ENCODE peak calls at places on chromosomes 13 and 19, in six cellular contexts. N, L, P, T, F and M are unnamed samples. For H3K4me1, the result is how much of the 10 kb centered on the place peaks cover.

GRCh38 chr13:47976325-47976724 is 24.7 kb downstream of the SUCLA2 start:
- DNase-seq in N (no peak), L (no peak), P (no peak), T (peak), F (no peak), M (no peak)

GRCh38 chr13:75832812-75833211 is 196.7 kb downstream of the LMO7 start:
- DNase-seq in N (no peak), L (no peak), P (no peak), T (no peak), F (no peak), M (no peak)

GRCh38 chr13:28753208-28753892 is 34.6 kb upstream of the SLC46A3 start:
- DNase-seq in N (peak), L (peak), P (peak), T (peak), F (no peak), M (peak)

GRCh38 chr13:75181906-75182305 is 300.1 kb downstream of the TBC1D4 start:
- DNase-seq in N (no peak), L (no peak), P (no peak), T (peak), F (no peak), M (no peak)

GRCh38 chr13:97273341-97273831 is 51.3 kb downstream of the MBNL2 start:
- DNase-seq in N (no peak), L (no peak), P (no peak), T (no peak), F (no peak), M (no peak)

GRCh38 chr19:33133438-33134031 is 1.6 kb downstream of the WDR88 start:
- DNase-seq in N (peak), L (no peak), P (no peak), T (no peak), F (no peak), M (peak)

GRCh38 chr13:97282705-97283104 is 60.6 kb downstream of the MBNL2 start:
- DNase-seq in N (no peak), L (no peak), P (no peak), T (peak), F (no peak), M (no peak)

GRCh38 chr13:109479991-109480696 is 306.2 kb downstream of the IRS2 start:
- DNase-seq in N (no peak), L (peak), P (no peak), T (peak), F (no peak), M (no peak)

GRCh38 chr19:32870981-32871451 is 1.4 kb upstream of the SLC7A9 start:
- DNase-seq in N (no peak), L (no peak), P (no peak), T (no peak), F (no peak), M (no peak)

GRCh38 chr13:23323946-23324709 is 109.4 kb downstream of the SACS start:
- DNase-seq in N (no peak), L (no peak), P (no peak), T (peak), F (no peak), M (peak)

GRCh38 chr13:23674795-23675640 is 104.8 kb downstream of the TNFRSF19 start:
- DNase-seq in N (no peak), L (no peak), P (no peak), T (peak), F (no peak), M (no peak)

GRCh38 chr13:33284916-33285315 is 639 bp downstream of the STARD13 start:
- DNase-seq in N (no peak), L (no peak), P (no peak), T (peak), F (no peak), M (no peak)

GRCh38 chr19:16330368-16330801 is 5.8 kb downstream of the KLF2 start:
- DNase-seq in N (peak), L (no peak), P (peak), T (peak), F (peak), M (peak)

GRCh38 chr19:55702131-55702627 is 27.2 kb downstream of the EPN1 start:
- DNase-seq in N (no peak), L (no peak), P (no peak), T (no peak), F (no peak), M (peak)

GRCh38 chr19:43620061-43621001 is 902 bp upstream of the ZNF428 start:
- DNase-seq in N (no peak), L (no peak), P (no peak), T (no peak), F (no peak), M (no peak)

GRCh38 chr13:93620366-93620765 is 393.8 kb downstream of the GPC6 start:
- DNase-seq in N (no peak), L (no peak), P (no peak), T (peak), F (no peak), M (no peak)

GRCh38 chr13:75061909-75062308 is 420.1 kb downstream of the TBC1D4 start:
- DNase-seq in N (no peak), L (no peak), P (no peak), T (no peak), F (no peak), M (no peak)

GRCh38 chr13:27783111-27783510 is 9.2 kb upstream of the GSX1 start:
- DNase-seq in N (no peak), L (peak), P (no peak), T (no peak), F (no peak), M (peak)

GRCh38 chr13:20192470-20193141 is at the start of gene GJB2:
- DNase-seq in N (no peak), L (peak), P (peak), T (no peak), F (no peak), M (peak)

GRCh38 chr13:65011403-65011802 is 2218.7 kb downstream of the PCDH9 start:
- DNase-seq in N (peak), L (no peak), P (no peak), T (no peak), F (no peak), M (no peak)

GRCh38 chr13:28356506-28357064 is 138.3 kb downstream of the FLT1 start:
- DNase-seq in N (no peak), L (no peak), P (no peak), T (no peak), F (no peak), M (no peak)

GRCh38 chr13:39016789-39017188 is 21.1 kb downstream of the PROSER1 start:
- DNase-seq in N (peak), L (peak), P (peak), T (no peak), F (no peak), M (peak)

GRCh38 chr13:44848956-44849748 is 140.1 kb downstream of the NUFIP1 start:
- DNase-seq in N (no peak), L (no peak), P (no peak), T (peak), F (no peak), M (no peak)

GRCh38 chr19:13169769-13170168 is 19.6 kb downstream of the IER2 start:
- DNase-seq in N (no peak), L (no peak), P (peak), T (peak), F (no peak), M (no peak)

DNA sequence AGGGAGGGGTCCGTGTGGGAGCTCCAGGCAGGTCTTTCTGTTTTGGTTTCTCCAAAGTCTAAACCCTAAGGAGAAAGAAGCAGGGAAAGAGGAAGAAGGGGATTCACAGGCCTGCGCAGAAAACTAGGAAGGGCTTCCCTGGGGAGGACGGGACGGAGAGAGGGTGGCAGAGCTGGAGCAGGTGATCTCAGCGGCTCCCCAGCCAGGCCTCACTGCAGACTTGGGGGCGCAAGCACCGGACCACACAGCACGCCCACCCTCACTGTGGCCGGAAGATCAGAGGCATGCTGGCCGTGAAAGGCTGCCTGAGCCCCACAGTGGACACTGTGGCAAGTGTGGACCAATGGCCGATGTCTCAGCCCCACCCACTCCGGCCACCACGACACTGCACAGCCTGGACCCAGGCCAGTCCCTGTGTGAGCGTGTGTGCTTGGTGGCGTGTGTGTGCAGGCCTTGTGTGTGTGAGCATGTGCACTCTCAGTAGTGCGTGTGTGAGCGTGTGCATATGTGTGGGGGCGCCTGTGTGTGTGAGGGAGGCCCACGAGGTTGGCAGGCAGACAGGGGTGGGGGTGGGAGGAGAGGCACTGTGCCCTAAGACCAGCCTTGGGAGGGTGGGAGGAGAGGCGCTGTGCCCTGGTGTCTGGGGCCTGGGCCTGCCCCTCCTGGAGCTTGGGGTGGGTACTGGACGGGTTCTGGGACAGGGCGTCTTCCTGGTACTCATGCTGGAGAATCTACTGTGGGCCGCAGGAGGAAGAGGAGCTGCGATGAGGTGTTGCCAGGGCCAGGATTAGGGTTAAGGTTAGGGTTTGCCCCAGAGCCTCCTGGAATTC is 15.4 kb upstream of the TMEM255B start:
- DNase-seq in N (peak), L (no peak), P (no peak), T (no peak), F (no peak), M (no peak)
- H3K4me1 ChIP-seq in N (under half), L (under half), P (under half), T (under half), F (under half), M (under half)

DNA sequence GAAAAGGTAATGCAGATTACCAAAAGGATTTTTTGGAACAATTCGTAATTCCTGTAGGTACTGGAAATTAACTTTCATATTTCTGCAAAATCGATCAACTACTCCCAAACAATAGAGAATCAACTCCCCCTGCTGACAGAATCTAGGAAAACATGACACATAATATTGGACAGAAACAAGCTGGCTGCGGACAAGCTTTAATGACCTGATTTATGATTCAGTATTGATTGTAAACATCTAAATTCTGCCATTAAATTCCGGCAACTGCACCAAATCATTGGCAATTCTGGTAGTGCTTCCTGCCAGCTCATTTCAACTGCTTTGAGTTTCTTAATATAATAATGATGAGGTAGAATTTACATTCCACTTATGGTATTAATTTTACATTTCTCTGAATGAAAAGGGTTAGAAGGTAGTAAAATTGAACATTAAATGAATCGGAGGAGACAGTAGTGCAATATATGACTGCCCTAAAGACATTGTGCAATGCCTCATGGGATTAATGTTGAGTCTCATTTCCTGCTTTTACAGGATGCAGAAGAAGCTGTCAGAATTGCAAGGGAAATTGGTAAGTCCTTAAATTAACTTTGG is 146.5 kb downstream of the PCCA start:
- DNase-seq in N (peak), L (peak), P (no peak), T (peak), F (no peak), M (no peak)
- TF ChIP-seq CTCF in N (peak), L (peak), P (peak), T (peak), F (peak), M (peak)

DNA sequence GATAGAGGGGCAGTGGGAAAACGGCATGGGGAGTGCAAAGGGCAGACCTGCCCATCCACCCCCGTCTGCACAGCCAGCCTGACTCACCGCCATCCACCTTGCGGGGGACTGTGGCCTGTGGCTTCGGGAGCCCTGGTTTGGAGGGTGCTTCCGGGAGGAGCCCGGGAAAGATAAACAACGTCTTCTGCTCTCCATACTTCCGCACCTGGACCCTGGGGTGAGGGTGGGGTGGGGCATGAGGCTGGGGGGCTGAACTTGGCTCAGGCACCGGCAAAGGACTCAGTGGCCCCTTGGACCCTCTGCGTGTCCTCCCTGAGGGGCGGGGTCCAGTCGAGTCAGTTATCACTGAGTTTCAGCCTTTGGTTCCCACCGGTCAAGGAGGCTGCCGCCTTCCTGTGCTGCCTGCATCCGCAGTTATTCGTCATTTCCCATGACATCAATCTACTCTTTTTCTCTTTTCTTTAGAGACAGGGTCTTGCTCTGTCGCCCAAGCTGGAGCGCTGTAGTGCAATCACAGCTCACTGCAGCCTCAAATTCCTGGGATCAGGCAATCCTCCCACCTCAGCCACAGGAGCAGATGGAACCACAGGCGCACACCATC is 3.2 kb downstream of the GPR108 start:
- DNase-seq in N (no peak), L (no peak), P (no peak), T (no peak), F (no peak), M (no peak)
- H3K4me3 ChIP-seq in N (no peak), L (no peak), P (no peak), T (no peak), F (no peak), M (no peak)

GRCh38 chr19:8452446-8453123 is 7.8 kb downstream of the HNRNPM start:
- DNase-seq in N (no peak), L (no peak), P (no peak), T (no peak), F (no peak), M (peak)
- H3K4me1 ChIP-seq in N (under half), L (under half), P (under half), T (under half), F (under half), M (under half)

GRCh38 chr19:534088-534487 is 2.5 kb downstream of the CDC34 start:
- DNase-seq in N (no peak), L (no peak), P (peak), T (no peak), F (no peak), M (no peak)
- TF ChIP-seq CTCF in N (no peak), L (no peak), P (no peak), T (no peak), F (no peak), M (no peak)

GRCh38 chr13:49635599-49636433 is 7.5 kb downstream of the ARL11 start:
- DNase-seq in N (no peak), L (peak), P (no peak), T (peak), F (no peak), M (peak)
- H3K4me3 ChIP-seq in N (no peak), L (no peak), P (peak), T (no peak), F (peak), M (peak)

GRCh38 chr19:29952127-29952526 is 10.1 kb downstream of the URI1 start:
- DNase-seq in N (no peak), L (no peak), P (no peak), T (no peak), F (no peak), M (no peak)

GRCh38 chr19:29952646-29953045 is 10.6 kb downstream of the URI1 start:
- DNase-seq in N (no peak), L (no peak), P (no peak), T (no peak), F (no peak), M (no peak)

GRCh38 chr19:29961311-29961710 is 19.3 kb downstream of the URI1 start:
- DNase-seq in N (no peak), L (no peak), P (no peak), T (no peak), F (no peak), M (no peak)

GRCh38 chr19:29953352-29954247 is 11.6 kb downstream of the URI1 start:
- DNase-seq in N (no peak), L (no peak), P (no peak), T (no peak), F (no peak), M (no peak)

DNA sequence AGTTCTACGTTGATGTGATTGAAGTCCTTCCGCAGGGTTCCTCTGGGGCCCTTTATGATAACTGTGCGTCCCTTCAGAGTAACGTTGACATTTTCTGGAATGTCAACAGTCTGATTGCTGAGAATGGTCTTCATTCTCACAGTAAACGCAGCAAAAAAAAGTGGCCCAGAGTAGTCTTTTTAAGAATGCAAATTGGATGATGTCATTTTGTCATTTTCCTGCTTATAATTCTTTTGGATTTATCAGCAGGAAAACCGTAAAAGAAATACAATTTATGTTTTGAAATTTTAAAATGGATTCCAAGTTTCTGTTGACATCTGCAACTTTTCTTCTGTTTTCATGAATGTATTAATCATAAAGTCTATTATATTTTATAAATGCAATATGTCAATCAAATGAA is 14.8 kb downstream of the URI1 start:
- DNase-seq in N (no peak), L (no peak), P (no peak), T (no peak), F (no peak), M (no peak)
- H3K4me1 ChIP-seq in N (under half), L (under half), P (under half), T (under half), F (under half), M (under half)

GRCh38 chr13:90883592-90883991 is 463.9 kb upstream of the MIR17HG start:
- DNase-seq in N (no peak), L (no peak), P (no peak), T (no peak), F (no peak), M (no peak)
- TF ChIP-seq CTCF in N (no peak), L (no peak), P (no peak), T (no peak), F (no peak), M (no peak)

GRCh38 chr13:53160211-53160610 is 131.6 kb downstream of the OLFM4 start:
- DNase-seq in N (no peak), L (no peak), P (no peak), T (no peak), F (no peak), M (no peak)

GRCh38 chr13:53158201-53158600 is 129.6 kb downstream of the OLFM4 start:
- DNase-seq in N (no peak), L (no peak), P (no peak), T (no peak), F (no peak), M (no peak)

GRCh38 chr13:53159439-53159838 is 130.8 kb downstream of the OLFM4 start:
- DNase-seq in N (no peak), L (no peak), P (no peak), T (no peak), F (no peak), M (no peak)

GRCh38 chr13:53165201-53165600 is 136.6 kb downstream of the OLFM4 start:
- DNase-seq in N (no peak), L (no peak), P (no peak), T (no peak), F (no peak), M (no peak)

GRCh38 chr13:53161231-53161630 is 132.6 kb downstream of the OLFM4 start:
- DNase-seq in N (no peak), L (no peak), P (no peak), T (no peak), F (no peak), M (no peak)
- H3K4me3 ChIP-seq in N (no peak), L (no peak), P (no peak), T (no peak), F (no peak), M (no peak)

DNA sequence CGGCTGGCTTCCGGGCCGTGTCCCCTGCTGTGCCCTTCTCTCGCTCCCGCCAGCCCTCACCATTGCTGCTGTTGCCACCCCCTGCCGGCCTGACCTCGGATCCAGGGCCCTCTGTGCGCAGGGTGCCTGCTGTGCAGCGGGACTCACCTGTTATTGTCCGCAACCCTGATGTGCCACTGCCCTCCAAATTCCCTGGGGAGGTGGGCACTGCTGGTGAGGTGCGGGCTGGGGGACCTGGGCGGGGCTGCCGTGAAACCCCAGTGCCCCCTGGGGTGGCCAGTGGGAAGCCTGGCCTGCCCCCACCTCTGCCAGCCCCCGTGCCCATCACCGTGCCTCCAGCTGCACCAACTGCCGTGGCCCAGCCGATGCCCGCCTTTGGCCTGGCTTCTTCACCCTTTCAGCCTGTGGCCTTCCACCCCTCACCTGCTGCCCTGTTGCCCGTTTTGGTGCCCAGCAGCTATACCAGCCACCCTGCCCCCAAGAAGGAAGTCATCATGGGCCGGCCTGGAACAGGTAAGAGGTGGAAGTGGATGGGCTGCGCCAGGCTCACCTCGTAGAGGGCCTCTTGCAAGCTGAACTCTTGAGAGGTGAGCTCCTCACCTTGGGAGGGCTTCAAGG is 5.1 kb downstream of the CIC start:
- DNase-seq in N (no peak), L (no peak), P (no peak), T (no peak), F (no peak), M (no peak)
- H3K4me1 ChIP-seq in N (under half), L (under half), P (under half), T (half or more), F (half or more), M (under half)